ENCODE peak calls at places on chromosomes 11 and 22, in five cellular contexts. One of them, this sample, is unnamed. For H3K27me3, the result is how much of the 10 kb centered on the place peaks cover.

GRCh38 chr11:112440518-112440917 is 179.9 kb upstream of the PLET1 start:
- DNase-seq in IMR-90: no peak
- DNase-seq in suprapubic skin: no peak
- DNase-seq in upper lobe of left lung: no peak
- DNase-seq in heart left ventricle: no peak
- DNase-seq in this sample: no peak

GRCh38 chr22:20970939-20971657 is 4.0 kb downstream of the AIFM3 start:
- DNase-seq in IMR-90: no peak
- DNase-seq in suprapubic skin: no peak
- DNase-seq in upper lobe of left lung: no peak
- DNase-seq in heart left ventricle: no peak
- DNase-seq in this sample: no peak

GRCh38 chr22:41256254-41256897 is 15.6 kb upstream of the CHADL start:
- DNase-seq in IMR-90: peak
- DNase-seq in suprapubic skin: no peak
- DNase-seq in upper lobe of left lung: no peak
- DNase-seq in heart left ventricle: no peak
- DNase-seq in this sample: no peak

GRCh38 chr11:46357483-46357936 is 10.2 kb downstream of the DGKZ start:
- DNase-seq in IMR-90: no peak
- DNase-seq in suprapubic skin: no peak
- DNase-seq in upper lobe of left lung: peak
- DNase-seq in heart left ventricle: no peak
- DNase-seq in this sample: peak

GRCh38 chr11:17473071-17473744 is 3.4 kb downstream of the ABCC8 start:
- DNase-seq in IMR-90: peak
- DNase-seq in suprapubic skin: no peak
- DNase-seq in upper lobe of left lung: no peak
- DNase-seq in heart left ventricle: no peak
- DNase-seq in this sample: no peak

GRCh38 chr22:39622881-39623367 is 52.4 kb downstream of the CACNA1I start:
- DNase-seq in IMR-90: peak
- DNase-seq in suprapubic skin: no peak
- DNase-seq in upper lobe of left lung: peak
- DNase-seq in heart left ventricle: peak
- DNase-seq in this sample: peak

GRCh38 chr22:27692243-27692642 is 109.3 kb downstream of the MN1 start:
- DNase-seq in IMR-90: peak
- DNase-seq in suprapubic skin: no peak
- DNase-seq in upper lobe of left lung: no peak
- DNase-seq in heart left ventricle: no peak
- DNase-seq in this sample: no peak

GRCh38 chr11:123072279-123072678 is 10.3 kb upstream of the HSPA8 start:
- DNase-seq in IMR-90: no peak
- DNase-seq in suprapubic skin: no peak
- DNase-seq in upper lobe of left lung: peak
- DNase-seq in heart left ventricle: no peak
- DNase-seq in this sample: peak

GRCh38 chr22:27306771-27307170 is 494.8 kb downstream of the MN1 start:
- DNase-seq in IMR-90: no peak
- DNase-seq in suprapubic skin: no peak
- DNase-seq in upper lobe of left lung: no peak
- DNase-seq in heart left ventricle: no peak
- DNase-seq in this sample: no peak

GRCh38 chr22:39214383-39215069 is 30.3 kb downstream of the PDGFB start:
- DNase-seq in IMR-90: peak
- DNase-seq in suprapubic skin: peak
- DNase-seq in upper lobe of left lung: peak
- DNase-seq in heart left ventricle: no peak
- DNase-seq in this sample: peak

GRCh38 chr11:78653294-78653909 is 78.7 kb upstream of the NARS2 start:
- DNase-seq in IMR-90: no peak
- DNase-seq in suprapubic skin: no peak
- DNase-seq in upper lobe of left lung: no peak
- DNase-seq in heart left ventricle: no peak
- DNase-seq in this sample: no peak

GRCh38 chr11:8273281-8273680 is 9.6 kb upstream of the LMO1 start:
- DNase-seq in IMR-90: peak
- DNase-seq in suprapubic skin: no peak
- DNase-seq in upper lobe of left lung: no peak
- DNase-seq in heart left ventricle: no peak
- DNase-seq in this sample: no peak

GRCh38 chr22:45844949-45845613 is 131.9 kb downstream of the WNT7B start:
- DNase-seq in IMR-90: no peak
- DNase-seq in suprapubic skin: no peak
- DNase-seq in upper lobe of left lung: no peak
- DNase-seq in heart left ventricle: no peak
- DNase-seq in this sample: no peak

GRCh38 chr11:69707156-69707555 is 3.3 kb upstream of the FGF19 start:
- DNase-seq in IMR-90: no peak
- DNase-seq in suprapubic skin: no peak
- DNase-seq in upper lobe of left lung: no peak
- DNase-seq in heart left ventricle: no peak
- DNase-seq in this sample: peak

GRCh38 chr11:987671-988070 is 48.8 kb downstream of the MUC6 start:
- DNase-seq in IMR-90: no peak
- DNase-seq in suprapubic skin: no peak
- DNase-seq in upper lobe of left lung: no peak
- DNase-seq in heart left ventricle: no peak
- DNase-seq in this sample: no peak

GRCh38 chr11:13465909-13466371 is 2.9 kb upstream of the BTBD10 start:
- DNase-seq in IMR-90: peak
- DNase-seq in suprapubic skin: no peak
- DNase-seq in upper lobe of left lung: no peak
- DNase-seq in heart left ventricle: no peak
- DNase-seq in this sample: peak

GRCh38 chr22:25942126-25942988 is 200.4 kb downstream of the MYO18B start:
- DNase-seq in IMR-90: no peak
- DNase-seq in suprapubic skin: no peak
- DNase-seq in upper lobe of left lung: no peak
- DNase-seq in heart left ventricle: peak
- DNase-seq in this sample: no peak

GRCh38 chr22:29813563-29813962 is 24.5 kb downstream of the ASCC2 start:
- DNase-seq in IMR-90: no peak
- DNase-seq in suprapubic skin: no peak
- DNase-seq in upper lobe of left lung: no peak
- DNase-seq in heart left ventricle: no peak
- DNase-seq in this sample: no peak

GRCh38 chr11:82775736-82776346 is 42.2 kb upstream of the FAM181B start:
- DNase-seq in IMR-90: peak
- DNase-seq in suprapubic skin: no peak
- DNase-seq in upper lobe of left lung: no peak
- DNase-seq in heart left ventricle: no peak
- DNase-seq in this sample: no peak

GRCh38 chr11:67583319-67584204 is at the start of gene GSTP1:
- DNase-seq in IMR-90: peak
- DNase-seq in suprapubic skin: peak
- DNase-seq in upper lobe of left lung: peak
- DNase-seq in heart left ventricle: peak
- DNase-seq in this sample: peak

GRCh38 chr11:1404461-1405185 is 14.9 kb downstream of the BRSK2 start:
- DNase-seq in IMR-90: no peak
- DNase-seq in suprapubic skin: no peak
- DNase-seq in upper lobe of left lung: no peak
- DNase-seq in heart left ventricle: no peak
- DNase-seq in this sample: no peak

GRCh38 chr11:75236062-75236461 is 4.5 kb upstream of the TPBGL start:
- DNase-seq in IMR-90: no peak
- DNase-seq in suprapubic skin: peak
- DNase-seq in upper lobe of left lung: no peak
- DNase-seq in heart left ventricle: no peak
- DNase-seq in this sample: no peak

GRCh38 chr11:69267395-69267805 is 26.6 kb upstream of the MYEOV start:
- DNase-seq in IMR-90: no peak
- DNase-seq in suprapubic skin: no peak
- DNase-seq in upper lobe of left lung: no peak
- DNase-seq in heart left ventricle: no peak
- DNase-seq in this sample: no peak

GRCh38 chr11:86492370-86493030 is 117.8 kb downstream of the CCDC81 start:
- DNase-seq in IMR-90: no peak
- DNase-seq in suprapubic skin: no peak
- DNase-seq in upper lobe of left lung: no peak
- DNase-seq in heart left ventricle: no peak
- DNase-seq in this sample: no peak

GRCh38 chr11:35126000-35126878 is 12.7 kb upstream of the CD44 start:
- DNase-seq in IMR-90: no peak
- DNase-seq in suprapubic skin: no peak
- DNase-seq in upper lobe of left lung: no peak
- DNase-seq in heart left ventricle: no peak
- DNase-seq in this sample: no peak

GRCh38 chr11:98107736-98108135 is 913.0 kb upstream of the CNTN5 start:
- DNase-seq in IMR-90: no peak
- DNase-seq in suprapubic skin: no peak
- DNase-seq in upper lobe of left lung: no peak
- DNase-seq in heart left ventricle: peak
- DNase-seq in this sample: no peak

GRCh38 chr11:111938687-111939160 is 1.6 kb downstream of the DIXDC1 start:
- DNase-seq in IMR-90: peak
- DNase-seq in suprapubic skin: no peak
- DNase-seq in upper lobe of left lung: no peak
- DNase-seq in heart left ventricle: no peak
- DNase-seq in this sample: no peak

GRCh38 chr11:92978226-92979111 is 9.0 kb downstream of the MTNR1B start:
- DNase-seq in IMR-90: peak
- DNase-seq in suprapubic skin: no peak
- DNase-seq in upper lobe of left lung: no peak
- DNase-seq in heart left ventricle: no peak
- DNase-seq in this sample: no peak

GRCh38 chr22:47565607-47566006 is 803.2 kb downstream of the TBC1D22A start:
- DNase-seq in IMR-90: no peak
- DNase-seq in suprapubic skin: peak
- DNase-seq in upper lobe of left lung: no peak
- DNase-seq in heart left ventricle: no peak
- DNase-seq in this sample: no peak

GRCh38 chr11:113884361-113884836 is 9.0 kb upstream of the USP28 start:
- DNase-seq in IMR-90: peak
- DNase-seq in suprapubic skin: peak
- DNase-seq in upper lobe of left lung: no peak
- DNase-seq in heart left ventricle: no peak
- DNase-seq in this sample: peak
- H3K27me3 ChIP-seq in IMR-90: under half
- H3K27me3 ChIP-seq in suprapubic skin: under half
- H3K27me3 ChIP-seq in upper lobe of left lung: under half
- H3K27me3 ChIP-seq in heart left ventricle: under half
- H3K27me3 ChIP-seq in this sample: under half

GRCh38 chr11:64864135-64864472 is 14.3 kb downstream of the EHD1 start:
- DNase-seq in IMR-90: no peak
- DNase-seq in suprapubic skin: no peak
- DNase-seq in upper lobe of left lung: no peak
- DNase-seq in heart left ventricle: no peak
- DNase-seq in this sample: peak
- TF ChIP-seq POLR2A in IMR-90: no peak
- TF ChIP-seq POLR2A in suprapubic skin: no peak
- TF ChIP-seq POLR2A in upper lobe of left lung: no peak
- TF ChIP-seq POLR2A in heart left ventricle: no peak
- TF ChIP-seq POLR2A in this sample: no peak

GRCh38 chr11:96214745-96215093 is 128.3 kb downstream of the MAML2 start:
- DNase-seq in IMR-90: no peak
- DNase-seq in suprapubic skin: no peak
- DNase-seq in upper lobe of left lung: no peak
- DNase-seq in heart left ventricle: no peak
- DNase-seq in this sample: no peak
- H3K27ac ChIP-seq in IMR-90: peak
- H3K27ac ChIP-seq in suprapubic skin: peak
- H3K27ac ChIP-seq in upper lobe of left lung: peak
- H3K27ac ChIP-seq in heart left ventricle: peak
- H3K27ac ChIP-seq in this sample: no peak

GRCh38 chr11:64353101-64353738 is 5.7 kb upstream of the RPS6KA4 start:
- DNase-seq in IMR-90: no peak
- DNase-seq in suprapubic skin: no peak
- DNase-seq in upper lobe of left lung: no peak
- DNase-seq in heart left ventricle: no peak
- DNase-seq in this sample: peak
- H3K27me3 ChIP-seq in IMR-90: under half
- H3K27me3 ChIP-seq in suprapubic skin: under half
- H3K27me3 ChIP-seq in upper lobe of left lung: under half
- H3K27me3 ChIP-seq in heart left ventricle: under half
- H3K27me3 ChIP-seq in this sample: under half

DNA sequence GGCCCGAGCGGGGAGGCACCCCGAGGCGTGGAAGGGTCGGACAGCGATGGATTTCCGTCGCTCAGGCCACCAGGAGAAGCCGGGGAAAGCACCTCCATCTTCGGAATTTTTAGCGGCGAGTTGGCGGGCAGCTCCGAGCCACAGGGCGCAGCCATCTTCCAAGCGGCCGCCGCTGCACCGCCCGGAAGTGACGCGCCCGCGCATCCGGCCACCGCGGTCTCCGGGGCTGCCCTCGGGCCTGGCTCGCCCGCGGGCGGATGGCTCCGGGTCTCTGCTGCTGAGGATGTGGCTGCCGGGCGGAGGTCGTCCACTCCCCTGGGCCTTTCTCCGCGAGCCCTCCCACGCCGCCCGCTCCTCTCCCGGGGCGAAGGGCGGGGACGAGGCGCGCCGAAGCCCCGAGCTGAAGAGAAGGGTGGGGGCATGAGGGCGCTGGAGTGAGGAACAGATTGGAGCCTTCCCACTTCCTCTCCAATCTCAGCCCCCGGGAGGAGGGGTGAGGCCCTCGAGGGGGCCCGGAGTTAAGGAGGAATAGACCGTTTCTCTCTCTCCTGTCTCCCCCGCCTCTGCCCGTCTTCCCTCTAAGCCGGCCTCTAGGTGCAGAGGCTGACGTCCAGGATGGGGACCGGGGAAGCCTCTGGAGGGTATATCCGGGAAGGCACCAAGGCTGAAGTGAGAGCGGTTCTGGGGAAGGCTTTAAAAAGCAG is at the start of gene MSANTD2:
- DNase-seq in IMR-90: peak
- DNase-seq in suprapubic skin: peak
- DNase-seq in upper lobe of left lung: peak
- DNase-seq in heart left ventricle: peak
- DNase-seq in this sample: peak
- TF ChIP-seq POLR2A in IMR-90: peak
- TF ChIP-seq POLR2A in suprapubic skin: peak
- TF ChIP-seq POLR2A in upper lobe of left lung: peak
- TF ChIP-seq POLR2A in heart left ventricle: peak
- TF ChIP-seq POLR2A in this sample: peak

DNA sequence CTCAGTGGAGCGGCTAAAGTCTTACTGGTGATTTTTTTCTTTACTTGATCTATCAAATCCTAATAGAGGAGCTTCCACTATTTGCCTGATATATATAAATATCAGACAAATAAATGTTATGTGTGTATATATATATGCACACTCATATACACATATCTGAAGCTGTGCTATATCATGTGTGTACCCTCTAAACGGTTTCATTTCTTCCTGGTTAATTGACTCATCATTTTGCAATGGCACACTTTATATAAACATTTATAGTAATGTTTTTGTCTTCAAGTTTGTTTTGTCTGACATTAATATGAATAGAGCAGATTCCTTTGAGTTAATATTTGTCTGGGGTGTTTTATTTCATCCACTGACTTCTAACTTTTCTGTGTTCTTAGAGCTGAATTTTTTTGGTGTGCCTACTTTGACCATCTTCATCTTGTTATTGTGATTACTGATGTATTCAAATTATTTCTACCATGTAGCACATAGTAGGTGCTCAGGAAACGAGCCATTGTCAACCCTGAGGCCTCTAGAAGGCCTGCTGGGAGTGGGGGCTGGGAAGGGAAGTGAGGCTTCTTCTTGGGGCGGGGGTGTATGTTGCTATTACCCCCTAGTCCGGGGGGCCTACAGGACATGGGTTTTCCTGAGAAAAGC is 82.6 kb downstream of the LRRC32 start:
- DNase-seq in IMR-90: peak
- DNase-seq in suprapubic skin: no peak
- DNase-seq in upper lobe of left lung: no peak
- DNase-seq in heart left ventricle: no peak
- DNase-seq in this sample: no peak
- H3K27ac ChIP-seq in IMR-90: peak
- H3K27ac ChIP-seq in suprapubic skin: peak
- H3K27ac ChIP-seq in upper lobe of left lung: peak
- H3K27ac ChIP-seq in heart left ventricle: peak
- H3K27ac ChIP-seq in this sample: peak

This sample was measured in body of pancreas.